ENCODE peak calls at places on chromosomes 4 and X, in eight cellular contexts. R is kidney; I is cardiac muscle cell; J is activated T-cell treated with anti-CD3 and anti-CD28 coated beads for 1 hour; N is naive thymus-derived CD4-positive, alpha-beta T cell; Q is fibroblast of the conjunctiva; B is M059J; T is HFFc6. W is an unnamed sample.

GRCh38 chrX:104254442-104255115 is at the start of gene ESX1:
- DNase-seq in I (peak), Q (no peak), R (no peak), N (no peak), J (no peak), B (peak), T (no peak), W (no peak)

GRCh38 chrX:24243692-24244091 is 70.2 kb downstream of the SUPT20HL2 start:
- DNase-seq in T (no peak), Q (peak), R (no peak), J (no peak), N (no peak), I (peak), B (no peak), W (no peak)

GRCh38 chr4:168593399-168593798 is 96.5 kb downstream of the PALLD start:
- DNase-seq in T (no peak), I (no peak), N (no peak), Q (no peak), B (peak), R (no peak), J (no peak), W (no peak)

GRCh38 chr4:168631241-168632151 is 134.6 kb downstream of the PALLD start:
- DNase-seq in J (no peak), I (peak), N (no peak), T (no peak), R (peak), B (peak), Q (no peak), W (no peak)

GRCh38 chr4:122875949-122876348 is 46.4 kb downstream of the NUDT6 start:
- DNase-seq in Q (no peak), B (no peak), N (no peak), T (no peak), J (no peak), I (no peak), R (no peak), W (no peak)

GRCh38 chr4:68152411-68152810 is 22.7 kb upstream of the TMPRSS11F start:
- DNase-seq in B (peak), R (no peak), Q (no peak), T (no peak), I (peak), J (no peak), N (no peak), W (no peak)

GRCh38 chr4:85701881-85702321 is 227.0 kb downstream of the ARHGAP24 start:
- DNase-seq in Q (no peak), B (no peak), N (no peak), J (no peak), I (peak), T (no peak), R (no peak), W (no peak)

GRCh38 chr4:106659386-106659785 is 290.8 kb upstream of the GIMD1 start:
- DNase-seq in R (no peak), J (no peak), T (no peak), N (no peak), B (no peak), I (peak), Q (no peak), W (no peak)

GRCh38 chr4:146315184-146315583 is 100.8 kb downstream of the REELD1 start:
- DNase-seq in T (no peak), B (no peak), J (no peak), Q (no peak), N (no peak), I (no peak), R (no peak), W (no peak)

GRCh38 chr4:40736910-40737309 is 12.8 kb upstream of the NSUN7 start:
- DNase-seq in I (peak), J (no peak), T (peak), R (no peak), Q (peak), B (peak), N (no peak), W (no peak)

GRCh38 chr4:3276961-3277360 is 15.9 kb upstream of the RGS12 start:
- DNase-seq in N (no peak), J (no peak), R (peak), B (peak), T (no peak), I (peak), Q (no peak), W (no peak)

GRCh38 chr4:174764105-174764729 is 64.8 kb downstream of the GLRA3 start:
- DNase-seq in Q (peak), T (peak), J (no peak), N (peak), B (peak), R (no peak), I (peak), W (no peak)

GRCh38 chr4:74930166-74930565 is 2.8 kb upstream of the PARM1 start:
- DNase-seq in B (no peak), N (no peak), J (no peak), T (no peak), Q (no peak), R (no peak), I (no peak), W (no peak)

GRCh38 chr4:108693819-108694218 is 43.4 kb downstream of the OSTC start:
- DNase-seq in R (no peak), B (no peak), I (peak), T (no peak), J (no peak), N (no peak), Q (no peak), W (no peak)

GRCh38 chr4:128320656-128321055 is 33.0 kb upstream of the PGRMC2 start:
- DNase-seq in R (no peak), I (no peak), Q (no peak), B (peak), N (no peak), T (no peak), J (no peak), W (no peak)

GRCh38 chr4:85457752-85458467 is 17.0 kb upstream of the ARHGAP24 start:
- DNase-seq in T (no peak), J (no peak), I (no peak), B (no peak), Q (no peak), R (no peak), N (no peak), W (no peak)

GRCh38 chr4:65007841-65008439 is 598.7 kb upstream of the TECRL start:
- DNase-seq in J (no peak), B (peak), R (no peak), Q (peak), N (no peak), T (peak), I (peak), W (no peak)

GRCh38 chr4:24456431-24456830 is 127.9 kb downstream of the DHX15 start:
- DNase-seq in J (no peak), I (no peak), N (no peak), R (no peak), B (no peak), Q (no peak), T (no peak), W (no peak)

GRCh38 chr4:55865228-55865806 is 11.9 kb downstream of the EXOC1 start:
- DNase-seq in N (no peak), T (peak), J (no peak), I (peak), R (no peak), B (peak), Q (peak), W (no peak)

GRCh38 chr4:137678796-137679195 is 146.5 kb upstream of the PCDH18 start:
- DNase-seq in I (no peak), Q (no peak), B (peak), R (no peak), T (peak), N (no peak), J (no peak), W (no peak)

GRCh38 chr4:53721276-53721675 is 130.0 kb upstream of the LNX1 start:
- DNase-seq in Q (no peak), R (no peak), N (no peak), I (no peak), T (peak), B (peak), J (no peak), W (no peak)

GRCh38 chrX:13717697-13718483 is 16.5 kb downstream of the TRAPPC2 start:
- DNase-seq in B (peak), I (peak), N (no peak), Q (no peak), R (no peak), J (no peak), T (no peak), W (no peak)

GRCh38 chr4:112514449-112515277 is 1.3 kb downstream of the NEUROG2 start:
- DNase-seq in T (no peak), J (no peak), Q (no peak), N (no peak), I (no peak), B (peak), R (no peak), W (peak)

GRCh38 chr4:73589887-73590801 is 30.1 kb downstream of the RASSF6 start:
- DNase-seq in J (no peak), I (peak), T (no peak), N (no peak), R (no peak), Q (no peak), B (peak), W (no peak)

GRCh38 chr4:172061204-172061603 is 248.0 kb downstream of the GALNTL6 start:
- DNase-seq in R (no peak), Q (no peak), N (no peak), B (no peak), T (no peak), I (no peak), J (no peak), W (no peak)

GRCh38 chr4:48025005-48025404 is 8.4 kb downstream of the NIPAL1 start:
- DNase-seq in T (peak), R (no peak), I (peak), B (peak), N (no peak), Q (no peak), J (no peak), W (no peak)

GRCh38 chr4:52750819-52751348 is 341 bp downstream of the ERVMER34-1 start:
- DNase-seq in Q (no peak), B (no peak), R (no peak), I (no peak), J (no peak), N (peak), T (no peak), W (peak)

GRCh38 chrX:12898073-12898472 is 8.3 kb upstream of the TLR8 start:
- DNase-seq in I (no peak), T (no peak), Q (no peak), N (no peak), R (no peak), B (peak), J (no peak), W (no peak)

GRCh38 chr4:185429660-185430059 is 3.9 kb upstream of the UFSP2 start:
- DNase-seq in T (no peak), R (no peak), N (no peak), J (no peak), B (no peak), I (no peak), Q (no peak), W (no peak)

GRCh38 chr4:1160351-1160750 is 12.0 kb downstream of the SPON2 start:
- DNase-seq in J (no peak), T (no peak), R (no peak), N (no peak), I (no peak), B (no peak), Q (no peak), W (no peak)

GRCh38 chrX:39000802-39001201 is 199.5 kb downstream of the MID1IP1 start:
- DNase-seq in B (no peak), I (no peak), R (no peak), J (no peak), N (no peak), T (peak), Q (no peak), W (no peak)

GRCh38 chr4:23903859-23904438 is 14.1 kb upstream of the PPARGC1A start:
- DNase-seq in I (peak), T (no peak), N (no peak), Q (no peak), J (no peak), R (no peak), B (no peak), W (no peak)

GRCh38 chr4:55087930-55088293 is 37.5 kb downstream of the KDR start:
- DNase-seq in T (no peak), J (no peak), Q (no peak), B (no peak), N (no peak), I (no peak), R (no peak), W (no peak)

GRCh38 chr4:70902577-70903281 is 560 bp downstream of the MOB1B start:
- DNase-seq in T (peak), J (peak), N (no peak), I (peak), Q (no peak), R (no peak), B (peak), W (no peak)

GRCh38 chr4:86834901-86835300 is 14.3 kb downstream of the SLC10A6 start:
- DNase-seq in J (no peak), B (peak), T (peak), R (no peak), I (peak), Q (no peak), N (no peak), W (no peak)

GRCh38 chrX:102580891-102581290 is 18.4 kb upstream of the ARMCX5 start:
- DNase-seq in J (no peak), R (no peak), Q (no peak), I (no peak), B (no peak), T (no peak), N (no peak), W (no peak)

GRCh38 chrX:100648601-100649417 is 4.8 kb downstream of the SRPX2 start:
- DNase-seq in Q (peak), T (peak), B (peak), I (peak), R (no peak), J (no peak), N (no peak), W (no peak)

GRCh38 chr4:44738615-44739014 is 12.3 kb upstream of the GNPDA2 start:
- DNase-seq in B (no peak), J (no peak), R (no peak), Q (no peak), I (peak), N (no peak), T (peak), W (no peak)

GRCh38 chr4:123547167-123547817 is 150.7 kb downstream of the SPRY1 start:
- DNase-seq in J (no peak), R (peak), I (no peak), N (no peak), B (no peak), Q (no peak), T (no peak), W (no peak)